ENCODE peak calls at places on chromosomes 6 and 20, in ten cellular contexts. B is left ventricle myocardium inferior, Z is sigmoid colon, R is fibroblast of mammary gland, S is astrocyte of the spinal cord, C is hepatocyte, J is ovary, N is cardiac muscle cell, L is psoas muscle, O is A549. K is an unnamed sample.

GRCh38 chr6:3744211-3744900 is 7.2 kb downstream of the PXDC1 start:
- DNase-seq in Z (no peak), B (no peak), O (no peak), N (peak; percentile 38), C (no peak), J (no peak), R (peak; percentile 51), S (no peak), L (no peak), K (no peak)

GRCh38 chr6:148535976-148536375 is 193.3 kb downstream of the SASH1 start:
- DNase-seq in B (no peak), N (peak; percentile 27), S (peak; percentile 66), Z (no peak), R (peak; percentile 86), C (no peak), L (no peak), O (no peak), J (no peak), K (no peak)

GRCh38 chr6:130602151-130602770 is 224.9 kb upstream of the SMLR1 start:
- DNase-seq in S (peak; percentile 94), O (peak; percentile 30), L (no peak), Z (no peak), J (no peak), B (no peak), C (peak; percentile 50), N (peak; percentile 76), R (peak; percentile 97), K (no peak)

GRCh38 chr20:8388707-8389106 is 256.6 kb downstream of the PLCB1 start:
- DNase-seq in C (no peak), N (peak; percentile 68), Z (no peak), S (peak; percentile 28), O (no peak), L (no peak), R (peak; percentile 26), J (no peak), B (no peak), K (no peak)

GRCh38 chr6:25918083-25918683 is 12.3 kb downstream of the SLC17A2 start:
- DNase-seq in R (no peak), L (no peak), S (no peak), O (no peak), B (no peak), N (no peak), J (no peak), Z (no peak), C (no peak), K (no peak)

GRCh38 chr6:54288476-54288875 is 19.8 kb upstream of the TINAG start:
- DNase-seq in O (no peak), L (no peak), B (no peak), R (no peak), N (peak; percentile 27), S (no peak), J (no peak), C (no peak), Z (no peak), K (no peak)

GRCh38 chr20:58693226-58694006 is 816 bp downstream of the NPEPL1 start:
- DNase-seq in O (peak; percentile 24), N (no peak), Z (peak; percentile 73), R (no peak), B (peak; percentile 35), S (no peak), L (no peak), J (peak; percentile 57), C (no peak), K (no peak)

GRCh38 chr20:19996970-19997369 is 20.2 kb upstream of the NAA20 start:
- DNase-seq in L (no peak), R (no peak), C (no peak), J (no peak), N (no peak), B (no peak), O (no peak), S (no peak), Z (no peak), K (no peak)

GRCh38 chr20:62822788-62823651 is 6.2 kb downstream of the COL9A3 start:
- DNase-seq in C (peak; percentile 65), O (peak; percentile 88), L (no peak), B (no peak), J (no peak), R (peak; percentile 36), S (no peak), Z (no peak), N (no peak), K (no peak)

GRCh38 chr6:89385156-89385667 is 26.9 kb downstream of the RRAGD start:
- DNase-seq in R (peak; percentile 55), B (no peak), O (peak; percentile 7), S (peak; percentile 40), L (peak; percentile 34), Z (peak; percentile 77), N (peak; percentile 46), C (no peak), J (no peak), K (no peak)

GRCh38 chr6:3887150-3887700 is 38.1 kb downstream of the FAM50B start:
- DNase-seq in N (peak; percentile 67), Z (no peak), S (peak; percentile 51), R (peak; percentile 63), L (no peak), J (no peak), B (no peak), O (peak; percentile 23), C (no peak), K (no peak)

GRCh38 chr6:32148722-32149576 is 2.8 kb downstream of the PRRT1 start:
- DNase-seq in R (no peak), Z (no peak), L (peak; percentile 61), C (peak; percentile 72), B (no peak), N (no peak), S (peak; percentile 60), O (no peak), J (peak; percentile 62), K (no peak)

GRCh38 chr20:56773731-56774130 is 144.6 kb downstream of the TFAP2C start:
- DNase-seq in C (no peak), Z (no peak), O (no peak), L (no peak), R (no peak), S (no peak), B (no peak), J (no peak), N (no peak), K (no peak)

DNA sequence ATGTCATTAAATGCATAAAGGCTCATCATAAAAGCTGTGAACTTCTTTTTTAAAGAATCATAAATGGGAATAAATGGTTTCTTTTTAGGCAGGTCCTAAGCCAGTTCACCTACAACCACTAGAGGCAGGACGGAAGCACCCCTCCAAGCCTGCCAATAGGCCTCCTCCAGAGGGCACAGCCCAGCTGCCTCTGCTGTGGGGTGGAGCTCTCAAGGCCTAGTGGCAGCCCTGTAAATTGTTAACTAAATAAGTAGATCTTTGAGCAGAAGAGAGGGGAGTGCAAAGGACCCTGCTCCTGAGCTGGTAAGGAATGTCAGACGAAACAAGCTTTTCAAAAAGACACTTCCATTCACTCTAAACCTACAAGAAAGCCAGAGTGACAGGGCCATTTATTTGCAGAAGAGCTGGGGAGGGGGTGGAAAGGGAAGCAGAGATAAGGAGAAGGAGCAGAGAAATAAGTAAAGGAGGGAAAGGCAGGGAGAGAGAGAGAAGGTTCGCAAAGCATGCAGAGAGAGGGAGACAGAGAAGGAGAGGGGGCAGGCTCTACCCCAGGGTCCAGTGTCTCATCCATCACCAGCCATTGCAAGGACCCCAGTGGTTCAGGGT is 18.0 kb upstream of the MAFB start:
- DNase-seq in B (no peak), S (no peak), Z (no peak), J (no peak), L (no peak), C (peak; percentile 74), R (no peak), N (no peak), O (peak; percentile 45), K (no peak)
- TF ChIP-seq CTCF in B (no peak), S (no peak), Z (no peak), J (no peak), L (no peak), C (peak; percentile 26), R (no peak), N (no peak), O (no peak), K (no peak)

DNA sequence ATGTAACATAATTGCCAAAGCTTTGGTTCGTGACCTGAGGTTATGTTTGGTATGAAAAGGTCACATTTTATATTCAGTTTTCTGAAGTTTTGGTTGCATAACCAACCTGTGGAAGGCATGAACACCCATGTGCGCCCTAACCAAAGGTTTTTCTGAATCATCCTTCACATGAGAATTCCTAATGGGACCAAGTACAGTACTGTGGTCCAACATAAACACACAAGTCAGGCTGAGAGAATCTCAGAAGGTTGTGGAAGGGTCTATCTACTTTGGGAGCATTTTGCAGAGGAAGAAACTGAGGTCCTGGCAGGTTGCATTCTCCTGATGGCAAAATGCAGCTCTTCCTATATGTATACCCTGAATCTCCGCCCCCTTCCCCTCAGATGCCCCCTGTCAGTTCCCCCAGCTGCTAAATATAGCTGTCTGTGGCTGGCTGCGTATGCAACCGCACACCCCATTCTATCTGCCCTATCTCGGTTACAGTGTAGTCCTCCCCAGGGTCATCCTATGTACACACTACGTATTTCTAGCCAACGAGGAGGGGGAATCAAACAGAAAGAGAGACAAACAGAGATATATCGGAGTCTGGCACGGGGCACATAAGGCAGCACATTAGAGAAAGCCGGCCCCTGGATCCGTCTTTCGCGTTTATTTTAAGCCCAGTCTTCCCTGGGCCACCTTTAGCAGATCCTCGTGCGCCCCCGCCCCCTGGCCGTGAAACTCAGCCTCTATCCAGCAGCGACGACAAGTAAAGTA is 547 bp upstream of the ESR1 start:
- DNase-seq in N (peak; percentile 41), J (no peak), O (no peak), S (peak; percentile 11), Z (no peak), B (no peak), R (peak; percentile 81), L (no peak), C (peak; percentile 5), K (no peak)
- H3K4me3 ChIP-seq in N (peak overlapping the region; percentile 51), J (peak overlapping the region; percentile 61), O (no peak overlapping the region), S (no peak overlapping the region), Z (peak overlapping the region; percentile 38), B (peak overlapping the region; percentile 65), R (peak overlapping the region; percentile 44), L (peak overlapping the region; percentile 79), C (no peak overlapping the region), K (no peak overlapping the region)

DNA sequence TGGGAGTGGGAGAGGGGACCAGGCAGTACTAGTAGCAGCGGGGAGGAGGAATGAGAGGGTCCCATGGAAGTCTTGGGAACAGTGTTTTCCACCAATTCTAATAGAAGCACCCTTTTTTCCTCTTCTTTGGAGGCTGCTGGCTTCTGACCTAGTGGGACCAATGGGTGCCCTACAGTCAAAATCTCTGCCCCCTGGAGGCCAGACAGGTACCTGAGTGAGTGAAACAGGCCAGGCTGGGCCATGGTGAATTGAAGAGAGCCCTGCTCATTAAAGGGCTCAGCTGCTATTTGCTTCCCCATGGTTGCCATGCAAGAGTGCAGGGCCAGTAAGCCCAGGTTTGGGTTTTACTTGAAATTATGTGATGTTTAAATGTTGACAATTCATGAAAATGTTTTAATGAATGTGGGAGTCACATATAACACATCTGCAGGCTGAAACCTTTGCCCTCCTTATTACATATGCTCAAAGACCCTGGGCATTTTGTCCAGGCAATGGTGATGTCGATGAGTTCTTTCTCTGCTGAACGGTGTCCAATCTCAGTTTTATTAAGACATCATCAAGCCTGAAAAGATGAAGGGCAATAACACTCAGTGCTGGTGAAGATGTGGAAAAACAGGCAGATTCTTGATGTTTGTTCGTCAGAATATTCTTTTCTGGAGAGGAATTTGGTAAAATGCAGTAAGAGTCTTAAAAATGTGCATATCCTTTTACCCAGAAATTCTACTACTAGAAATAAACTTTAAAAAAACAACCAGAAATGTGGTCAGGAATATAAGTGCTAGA is 42.3 kb upstream of the OCSTAMP start:
- DNase-seq in C (no peak), O (peak; percentile 10), N (no peak), Z (no peak), S (no peak), L (no peak), B (no peak), J (no peak), R (no peak), K (no peak)
- TF ChIP-seq CTCF in C (no peak), O (no peak), N (peak; percentile 6), Z (no peak), S (no peak), L (no peak), B (no peak), J (no peak), R (no peak), K (no peak)

GRCh38 chr6:44456966-44457292 is 69.4 kb downstream of the CDC5L start:
- DNase-seq in S (no peak), R (no peak), O (no peak), J (no peak), C (no peak), Z (no peak), L (no peak), N (no peak), B (no peak), K (no peak)
- H3K4me3 ChIP-seq in S (peak overlapping the region; percentile 1), R (no peak overlapping the region), O (no peak overlapping the region), J (no peak overlapping the region), C (no peak overlapping the region), Z (peak overlapping the region; percentile 4), L (no peak overlapping the region), N (no peak overlapping the region), B (peak overlapping the region; percentile 37), K (no peak overlapping the region)